ENCODE peak calls at places on chromosomes 16 and 17, in six cellular contexts. B, Q, K, W, V and X are unnamed samples. For H3K36me3, the result is how much of the 10 kb centered on the place peaks cover.

GRCh38 chr17:82309656-82310570 is 7.5 kb downstream of the CD7 start:
- DNase-seq in B (no peak), Q (peak), K (no peak), W (no peak), V (no peak), X (no peak)

GRCh38 chr16:84532299-84532724 is 27.9 kb upstream of the MEAK7 start:
- DNase-seq in B (peak), Q (peak), K (peak), W (peak), V (peak), X (no peak)

GRCh38 chr16:52271088-52271487 is 275.9 kb downstream of the TOX3 start:
- DNase-seq in B (no peak), Q (no peak), K (no peak), W (no peak), V (no peak), X (no peak)

GRCh38 chr17:8955560-8955959 is 9.9 kb downstream of the PIK3R5 start:
- DNase-seq in B (no peak), Q (no peak), K (no peak), W (no peak), V (no peak), X (no peak)

GRCh38 chr16:47956881-47957280 is 198.9 kb downstream of the ABCC12 start:
- DNase-seq in B (no peak), Q (no peak), K (no peak), W (no peak), V (no peak), X (no peak)

GRCh38 chr16:2953706-2954105 is 10.4 kb upstream of the KREMEN2 start:
- DNase-seq in B (no peak), Q (no peak), K (no peak), W (no peak), V (no peak), X (no peak)

GRCh38 chr16:82628741-82629140 is 2.0 kb downstream of the CDH13 start:
- DNase-seq in B (no peak), Q (no peak), K (peak), W (no peak), V (no peak), X (no peak)

GRCh38 chr16:57830890-57831484 is 28.7 kb upstream of the KIFC3 start:
- DNase-seq in B (no peak), Q (no peak), K (no peak), W (no peak), V (no peak), X (no peak)

GRCh38 chr17:75814900-75815373 is 29.3 kb downstream of the UNC13D start:
- DNase-seq in B (no peak), Q (no peak), K (no peak), W (no peak), V (no peak), X (no peak)

GRCh38 chr17:17815436-17816200 is 21.2 kb downstream of the SREBF1 start:
- DNase-seq in B (no peak), Q (no peak), K (no peak), W (no peak), V (no peak), X (no peak)

GRCh38 chr17:15343749-15344148 is 2.4 kb upstream of the TEKT3 start:
- DNase-seq in B (no peak), Q (no peak), K (no peak), W (no peak), V (no peak), X (no peak)

GRCh38 chr17:40819528-40820125 is 2.8 kb downstream of the KRT10 start:
- DNase-seq in B (peak), Q (no peak), K (no peak), W (no peak), V (no peak), X (no peak)

GRCh38 chr17:40817103-40817682 is 5.2 kb downstream of the KRT10 start:
- DNase-seq in B (no peak), Q (no peak), K (no peak), W (no peak), V (no peak), X (no peak)

GRCh38 chr17:40820228-40820838 is 2.1 kb downstream of the KRT10 start:
- DNase-seq in B (no peak), Q (no peak), K (no peak), W (no peak), V (no peak), X (no peak)

GRCh38 chr17:40818343-40818732 is 4.1 kb downstream of the KRT10 start:
- DNase-seq in B (no peak), Q (no peak), K (no peak), W (no peak), V (no peak), X (no peak)

DNA sequence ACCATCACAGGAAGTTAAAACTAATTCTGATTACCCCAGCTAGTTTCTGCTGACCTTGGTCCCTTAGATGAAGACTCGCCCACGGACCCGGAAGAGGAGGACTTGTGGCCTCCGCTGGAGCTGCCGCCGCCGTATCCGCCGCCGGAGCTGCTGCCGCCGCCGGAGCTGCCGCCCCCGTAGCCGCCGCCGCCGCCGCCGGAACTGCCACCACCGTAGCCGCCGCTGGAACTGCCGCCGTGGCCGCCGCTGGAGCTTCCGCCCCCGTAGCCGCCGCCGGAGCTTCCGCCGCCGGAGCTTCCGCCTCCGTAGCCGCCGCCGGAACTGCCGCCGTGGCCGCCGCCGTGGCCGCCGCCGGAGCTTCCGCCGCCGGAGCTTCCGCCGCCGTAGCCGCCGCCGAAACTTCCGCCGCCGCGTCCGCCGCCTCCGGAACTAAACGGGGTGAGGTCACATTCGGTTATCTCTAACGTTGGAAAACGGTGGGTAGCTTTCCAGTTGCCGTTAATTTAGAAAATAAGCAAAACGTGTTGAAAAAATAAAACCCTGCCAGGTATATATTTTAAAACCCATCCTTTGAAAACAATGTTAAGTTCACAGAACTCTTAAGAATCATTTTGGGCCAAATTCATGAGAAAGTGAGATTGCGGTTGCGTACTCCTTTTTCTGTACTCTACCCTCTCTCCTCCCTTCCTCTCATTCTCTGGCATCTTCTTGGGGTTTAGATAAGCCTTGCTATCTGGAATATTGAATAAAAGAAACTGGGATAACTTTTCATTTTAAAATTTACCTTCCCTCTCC is 3.5 kb downstream of the KRT10 start:
- DNase-seq in B (peak), Q (peak), K (peak), W (peak), V (peak), X (no peak)
- TF ChIP-seq POLR2A in B (peak), Q (no peak), K (peak), W (peak), V (peak), X (no peak)

GRCh38 chr17:28346746-28347246 is 10.5 kb downstream of the POLDIP2 start:
- DNase-seq in B (no peak), Q (no peak), K (no peak), W (no peak), V (no peak), X (no peak)
- H3K36me3 ChIP-seq in B (half or more), Q (half or more), K (half or more), W (under half), V (under half), X (half or more)

GRCh38 chr17:44209786-44210341 is 9.6 kb downstream of the UBTF start:
- DNase-seq in B (no peak), Q (no peak), K (no peak), W (no peak), V (no peak), X (no peak)

GRCh38 chr17:44212507-44213402 is 6.7 kb downstream of the UBTF start:
- DNase-seq in B (no peak), Q (no peak), K (no peak), W (no peak), V (no peak), X (no peak)

GRCh38 chr17:44211281-44212265 is 7.9 kb downstream of the UBTF start:
- DNase-seq in B (no peak), Q (no peak), K (no peak), W (no peak), V (no peak), X (no peak)

GRCh38 chr17:44213403-44214229 is 5.9 kb downstream of the UBTF start:
- DNase-seq in B (no peak), Q (no peak), K (no peak), W (no peak), V (no peak), X (no peak)

DNA sequence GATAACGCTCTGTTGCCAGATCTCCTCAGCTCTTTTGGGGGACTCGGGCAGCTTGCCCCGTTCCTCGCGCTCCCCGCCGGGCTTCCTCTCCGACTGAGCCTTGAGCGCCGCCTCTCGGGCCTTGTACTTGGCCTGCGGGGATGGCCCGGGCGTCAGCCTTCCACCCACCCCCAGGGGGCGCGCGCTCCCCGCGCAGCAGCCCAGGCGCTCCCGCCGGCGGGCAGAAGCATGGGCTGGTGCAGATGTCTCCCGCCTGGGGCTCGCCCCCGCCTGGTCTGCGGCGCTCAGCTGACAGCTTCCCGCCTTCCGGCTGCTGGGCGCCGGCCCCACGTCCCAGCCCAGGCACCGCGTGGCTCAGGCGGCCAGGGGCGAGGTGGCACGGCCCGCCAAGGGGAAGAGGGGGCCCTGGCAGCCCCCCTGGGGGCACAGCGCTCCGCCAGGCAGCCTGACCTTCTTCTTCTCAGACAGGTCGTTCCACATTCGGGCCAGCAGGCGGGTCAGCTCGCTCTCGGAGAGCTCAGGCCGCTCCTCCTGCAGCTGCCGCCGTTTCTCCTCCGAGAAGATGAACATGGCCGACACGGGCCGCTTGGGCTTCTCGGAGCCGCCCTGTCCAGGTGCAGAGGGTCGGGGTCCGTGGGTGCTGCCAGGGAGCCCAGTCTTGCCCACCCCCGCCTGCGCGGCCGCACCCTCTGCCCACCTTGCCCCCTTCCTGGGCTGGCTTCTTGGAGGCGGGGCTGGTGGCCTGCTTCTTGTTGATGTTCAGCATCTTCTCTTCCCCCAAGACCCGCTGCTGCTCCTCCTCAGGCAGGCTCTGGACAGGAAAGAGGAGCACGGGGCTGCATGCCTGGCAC is 8.9 kb downstream of the UBTF start:
- DNase-seq in B (peak), Q (peak), K (peak), W (peak), V (peak), X (peak)
- TF ChIP-seq POLR2A in B (peak), Q (no peak), K (peak), W (no peak), V (no peak), X (no peak)

DNA sequence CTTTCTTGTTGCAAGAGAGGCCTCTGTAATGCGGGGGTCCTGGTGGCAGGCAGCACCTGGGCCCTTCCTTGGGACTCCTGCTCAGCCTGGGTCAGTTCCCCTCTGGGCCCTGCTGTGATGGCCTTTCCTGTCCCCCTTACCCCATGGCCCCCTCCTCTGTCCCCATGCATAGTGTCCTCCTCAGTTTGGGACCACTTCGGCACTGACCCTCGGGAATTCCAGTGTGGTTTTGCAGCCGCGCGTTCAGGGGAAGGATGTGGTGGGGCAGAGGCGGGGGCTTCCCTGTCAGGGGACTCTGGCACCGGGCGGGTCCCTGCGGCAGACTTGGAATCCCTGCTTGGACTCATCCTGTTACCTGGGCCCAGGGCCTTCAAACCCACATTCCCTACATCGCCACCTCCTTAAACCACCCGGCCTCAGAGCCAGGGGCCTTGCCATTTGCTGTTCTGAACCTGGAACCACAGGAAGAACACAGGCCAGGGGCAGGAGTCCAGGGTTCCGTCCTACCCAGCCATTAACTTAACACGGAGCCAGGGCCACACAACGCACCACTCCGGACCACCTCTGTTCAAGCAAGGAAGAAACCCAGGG is 31.4 kb upstream of the EIF1 start:
- DNase-seq in B (no peak), Q (no peak), K (no peak), W (no peak), V (no peak), X (no peak)
- H3K36me3 ChIP-seq in B (under half), Q (under half), K (under half), W (under half), V (under half), X (under half)

GRCh38 chr16:275786-276232 is at the start of gene RGS11:
- DNase-seq in B (no peak), Q (no peak), K (no peak), W (no peak), V (no peak), X (no peak)

GRCh38 chr16:276360-277077 is 775 bp upstream of the RGS11 start:
- DNase-seq in B (no peak), Q (no peak), K (no peak), W (no peak), V (no peak), X (no peak)

GRCh38 chr16:272633-273546 is 2.9 kb downstream of the RGS11 start:
- DNase-seq in B (no peak), Q (no peak), K (no peak), W (no peak), V (no peak), X (no peak)

GRCh38 chr16:273547-274421 is 2.0 kb downstream of the RGS11 start:
- DNase-seq in B (no peak), Q (peak), K (no peak), W (no peak), V (no peak), X (no peak)

GRCh38 chr16:275041-275621 is 613 bp downstream of the RGS11 start:
- DNase-seq in B (no peak), Q (no peak), K (no peak), W (no peak), V (no peak), X (no peak)
- TF ChIP-seq POLR2A in B (no peak), Q (no peak), K (no peak), W (no peak), V (no peak), X (no peak)

GRCh38 chr16:18783430-18784341 is 6.4 kb downstream of the RPS15A start:
- DNase-seq in B (no peak), Q (no peak), K (no peak), W (no peak), V (no peak), X (no peak)

GRCh38 chr16:18784917-18785623 is 5.1 kb downstream of the RPS15A start:
- DNase-seq in B (no peak), Q (no peak), K (no peak), W (no peak), V (no peak), X (no peak)

DNA sequence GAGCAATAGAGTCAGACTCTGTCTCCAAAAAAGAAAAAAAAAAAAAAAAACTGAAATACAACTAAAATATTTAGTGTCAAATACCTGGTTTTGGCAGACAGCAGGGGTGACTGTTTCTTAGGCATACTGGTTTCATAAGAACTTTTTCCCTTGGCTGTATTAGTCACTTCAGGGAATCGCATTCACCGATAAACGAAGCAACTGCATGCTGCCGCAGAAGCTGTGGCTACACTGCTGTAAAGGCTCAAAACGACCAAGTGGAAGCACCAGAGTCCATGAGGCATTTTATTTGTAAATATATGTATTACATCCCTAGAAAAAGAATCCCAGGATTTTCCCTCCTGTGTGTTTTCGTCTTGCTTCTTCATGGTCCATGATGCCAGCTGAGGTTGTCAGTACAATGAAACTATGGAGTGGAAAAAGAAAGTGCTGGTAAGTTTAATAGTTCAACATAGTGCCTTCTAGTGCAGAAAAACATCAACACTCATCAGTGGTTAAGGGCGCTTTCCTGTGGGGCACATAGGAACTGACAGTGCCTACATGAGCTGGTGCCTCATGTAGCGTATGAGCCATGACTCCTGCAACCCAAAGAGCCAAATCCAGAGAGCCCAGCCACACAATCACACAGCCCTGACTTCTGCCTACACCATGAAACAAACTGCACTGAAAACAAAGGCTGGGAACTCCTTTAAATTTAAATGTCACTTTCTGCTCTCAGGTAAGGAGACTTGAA is 7.3 kb downstream of the RPS15A start:
- DNase-seq in B (no peak), Q (no peak), K (no peak), W (no peak), V (no peak), X (no peak)
- H3K36me3 ChIP-seq in B (half or more), Q (half or more), K (half or more), W (under half), V (under half), X (under half)

GRCh38 chr16:56795011-56795410 is 65.1 kb downstream of the NUP93 start:
- DNase-seq in B (no peak), Q (no peak), K (no peak), W (no peak), V (no peak), X (no peak)

GRCh38 chr16:56800355-56800754 is 64.7 kb upstream of the SLC12A3 start:
- DNase-seq in B (no peak), Q (no peak), K (no peak), W (no peak), V (no peak), X (no peak)

GRCh38 chr16:56797861-56798260 is 67.1 kb upstream of the SLC12A3 start:
- DNase-seq in B (no peak), Q (no peak), K (no peak), W (no peak), V (no peak), X (no peak)

GRCh38 chr16:56801762-56802161 is 63.2 kb upstream of the SLC12A3 start:
- DNase-seq in B (no peak), Q (no peak), K (no peak), W (no peak), V (no peak), X (no peak)

GRCh38 chr16:56798955-56799354 is 66.1 kb upstream of the SLC12A3 start:
- DNase-seq in B (no peak), Q (no peak), K (no peak), W (no peak), V (no peak), X (no peak)
- TF ChIP-seq POLR2A in B (no peak), Q (no peak), K (no peak), W (no peak), V (no peak), X (no peak)

GRCh38 chr17:28883967-28884702 is 13.4 kb downstream of the FLOT2 start:
- DNase-seq in B (no peak), Q (no peak), K (no peak), W (no peak), V (no peak), X (no peak)
- H3K36me3 ChIP-seq in B (half or more), Q (under half), K (half or more), W (under half), V (under half), X (half or more)